ENCODE peak calls at places on chromosomes 11 and 22, in seven cellular contexts. F is HCT116, Z is upper lobe of left lung, D is stomach, V is endothelial cell of umbilical vein, L is SK-N-SH, W is H1. K is an unnamed sample.

GRCh38 chr11:66749091-66749490 is 20.1 kb upstream of the SPTBN2 start:
- DNase-seq in F (no peak), Z (no peak), D (no peak), V (no peak), L (no peak), W (no peak), K (no peak)

GRCh38 chr11:96155627-96156378 is 187.2 kb downstream of the MAML2 start:
- DNase-seq in F (peak), Z (peak), D (peak), V (peak), L (peak), W (no peak), K (peak)

GRCh38 chr11:126415128-126415527 is 59.6 kb downstream of the ST3GAL4 start:
- DNase-seq in F (no peak), Z (no peak), D (peak), V (no peak), L (no peak), W (no peak), K (no peak)

GRCh38 chr11:101061606-101062005 is 68.0 kb downstream of the PGR start:
- DNase-seq in F (no peak), Z (no peak), D (no peak), V (no peak), L (no peak), W (no peak), K (no peak)

GRCh38 chr22:27045103-27045940 is 387.9 kb downstream of the MIAT start:
- DNase-seq in F (no peak), Z (no peak), D (no peak), V (peak), L (no peak), W (no peak), K (no peak)

GRCh38 chr11:79438631-79439429 is 2.0 kb downstream of the TENM4 start:
- DNase-seq in F (no peak), Z (peak), D (no peak), V (no peak), L (peak), W (no peak), K (no peak)

GRCh38 chr22:46392137-46392844 is 56.8 kb downstream of the TRMU start:
- DNase-seq in F (no peak), Z (no peak), D (no peak), V (no peak), L (no peak), W (no peak), K (no peak)

GRCh38 chr11:93935826-93936225 is 85.3 kb upstream of the HEPHL1 start:
- DNase-seq in F (no peak), Z (no peak), D (no peak), V (no peak), L (no peak), W (no peak), K (no peak)

GRCh38 chr22:38163844-38164577 is 17.6 kb downstream of the PLA2G6 start:
- DNase-seq in F (no peak), Z (no peak), D (no peak), V (no peak), L (peak), W (no peak), K (no peak)

GRCh38 chr11:77191823-77192495 is 63.9 kb downstream of the MYO7A start:
- DNase-seq in F (peak), Z (peak), D (peak), V (no peak), L (peak), W (peak), K (no peak)

GRCh38 chr11:102006835-102007566 is 40.2 kb upstream of the CFAP300 start:
- DNase-seq in F (no peak), Z (no peak), D (peak), V (no peak), L (no peak), W (no peak), K (no peak)

GRCh38 chr22:31947296-31947695 is 3.0 kb downstream of the YWHAH start:
- DNase-seq in F (no peak), Z (no peak), D (no peak), V (peak), L (no peak), W (no peak), K (no peak)

GRCh38 chr11:125431481-125431880 is 64.6 kb downstream of the FEZ1 start:
- DNase-seq in F (no peak), Z (no peak), D (no peak), V (no peak), L (no peak), W (no peak), K (no peak)

GRCh38 chr22:39955675-39956074 is 4.5 kb upstream of the TMA7B start:
- DNase-seq in F (no peak), Z (no peak), D (no peak), V (no peak), L (no peak), W (no peak), K (no peak)

GRCh38 chr11:10648896-10649295 is 44.7 kb downstream of the IRAG1 start:
- DNase-seq in F (no peak), Z (no peak), D (no peak), V (no peak), L (no peak), W (no peak), K (no peak)

GRCh38 chr11:96242191-96242845 is 100.7 kb downstream of the MAML2 start:
- DNase-seq in F (no peak), Z (no peak), D (no peak), V (no peak), L (no peak), W (no peak), K (no peak)

GRCh38 chr22:24145446-24146189 is 35.7 kb upstream of the SUSD2 start:
- DNase-seq in F (no peak), Z (no peak), D (no peak), V (peak), L (no peak), W (no peak), K (no peak)

GRCh38 chr11:27171391-27171790 is 130.8 kb downstream of the BBOX1 start:
- DNase-seq in F (no peak), Z (no peak), D (no peak), V (no peak), L (no peak), W (no peak), K (no peak)

GRCh38 chr11:11229691-11230090 is 123.4 kb downstream of the CSNK2A3 start:
- DNase-seq in F (no peak), Z (no peak), D (no peak), V (no peak), L (no peak), W (no peak), K (no peak)

GRCh38 chr22:44286673-44287072 is 26.1 kb downstream of the SHISAL1 start:
- DNase-seq in F (no peak), Z (no peak), D (no peak), V (no peak), L (no peak), W (no peak), K (no peak)

GRCh38 chr22:28373841-28374240 is 305.8 kb downstream of the TTC28 start:
- DNase-seq in F (no peak), Z (no peak), D (no peak), V (peak), L (no peak), W (no peak), K (no peak)

GRCh38 chr11:26936109-26936508 is 57.8 kb upstream of the FIBIN start:
- DNase-seq in F (no peak), Z (no peak), D (no peak), V (no peak), L (no peak), W (no peak), K (no peak)

GRCh38 chr11:9914064-9914463 is 250.2 kb downstream of the SWAP70 start:
- DNase-seq in F (no peak), Z (no peak), D (no peak), V (no peak), L (no peak), W (no peak), K (no peak)

GRCh38 chr22:24681236-24681635 is 78.2 kb downstream of the GGT1 start:
- DNase-seq in F (no peak), Z (no peak), D (no peak), V (no peak), L (no peak), W (no peak), K (no peak)

GRCh38 chr11:86923993-86924766 is 31.0 kb downstream of the FZD4 start:
- DNase-seq in F (no peak), Z (no peak), D (no peak), V (no peak), L (no peak), W (peak), K (no peak)

GRCh38 chr11:117706322-117706814 is 90.6 kb downstream of the DSCAML1 start:
- DNase-seq in F (no peak), Z (peak), D (no peak), V (no peak), L (no peak), W (no peak), K (no peak)

GRCh38 chr11:66510990-66511339 is 530 bp downstream of the BBS1 start:
- DNase-seq in F (no peak), Z (no peak), D (no peak), V (no peak), L (no peak), W (no peak), K (no peak)

GRCh38 chr22:42269407-42270177 is 861 bp downstream of the TCF20 start:
- DNase-seq in F (peak), Z (peak), D (peak), V (peak), L (peak), W (no peak), K (peak)

GRCh38 chr22:27377501-27377900 is 424.1 kb downstream of the MN1 start:
- DNase-seq in F (no peak), Z (no peak), D (peak), V (no peak), L (no peak), W (no peak), K (no peak)

GRCh38 chr22:24146190-24146616 is 35.1 kb upstream of the SUSD2 start:
- DNase-seq in F (no peak), Z (no peak), D (peak), V (no peak), L (peak), W (no peak), K (peak)

GRCh38 chr22:42368379-42369249 is 63.6 kb downstream of the NFAM1 start:
- DNase-seq in F (no peak), Z (no peak), D (no peak), V (no peak), L (no peak), W (no peak), K (peak)

DNA sequence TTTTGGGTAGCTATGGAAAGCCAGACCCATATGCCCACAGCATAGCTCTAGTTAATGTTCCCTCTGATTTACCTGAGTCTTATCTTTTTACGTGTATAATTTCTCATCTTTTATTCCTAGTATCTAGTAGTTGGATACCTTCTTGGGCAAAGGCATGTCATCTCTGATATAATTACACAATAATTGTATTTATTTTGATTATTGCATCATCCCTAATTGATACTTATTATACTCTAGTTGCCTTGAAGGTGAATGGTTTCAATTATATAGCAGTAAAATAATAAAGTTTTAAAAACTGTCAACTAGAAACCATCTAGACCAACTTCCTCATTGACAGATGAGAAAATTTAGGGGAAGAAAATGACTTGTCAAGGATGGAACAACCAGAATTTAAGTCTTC is 347.3 kb downstream of the SOX6 start:
- DNase-seq in F (no peak), Z (no peak), D (no peak), V (no peak), L (no peak), W (no peak), K (no peak)
- TF ChIP-seq POLR2AphosphoS5 in F (no peak), Z (no peak), D (no peak), V (no peak), L (no peak), W (no peak), K (no peak)

DNA sequence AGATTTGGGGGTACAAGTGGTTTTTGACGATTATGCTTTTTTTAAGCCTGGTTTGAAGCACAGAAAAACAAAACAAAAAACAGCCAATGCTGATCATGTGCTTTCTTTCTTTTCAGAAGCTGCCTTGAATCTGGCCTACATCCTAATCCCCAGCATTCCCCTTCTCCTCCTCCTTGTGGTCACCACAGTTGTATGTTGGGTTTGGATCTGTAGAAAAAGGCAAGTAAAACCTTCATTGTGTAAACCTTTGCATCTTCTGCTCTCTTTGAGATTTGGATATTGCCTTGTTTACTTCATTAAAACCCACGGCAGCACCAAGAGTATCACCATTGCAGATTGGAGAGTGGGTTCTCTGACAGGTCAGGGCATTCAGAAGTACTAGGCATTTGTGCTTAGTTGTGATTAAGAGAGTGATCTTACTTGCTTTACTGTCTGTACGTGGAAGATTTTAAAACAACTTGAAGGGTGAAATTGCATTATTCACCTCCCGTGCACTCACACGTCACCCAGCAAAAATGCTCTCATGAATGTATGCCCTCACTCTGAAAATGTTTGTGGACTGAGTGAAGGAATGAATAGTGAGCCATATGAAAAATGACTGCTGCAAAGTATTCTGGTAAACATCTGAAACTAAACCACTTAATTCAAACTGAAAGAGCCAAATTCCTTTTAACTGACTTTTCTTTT is 17.0 kb downstream of the LAYN start:
- DNase-seq in F (no peak), Z (no peak), D (no peak), V (no peak), L (no peak), W (no peak), K (no peak)
- TF ChIP-seq CTCF in F (no peak), Z (no peak), D (no peak), V (no peak), L (peak), W (no peak), K (no peak)

DNA sequence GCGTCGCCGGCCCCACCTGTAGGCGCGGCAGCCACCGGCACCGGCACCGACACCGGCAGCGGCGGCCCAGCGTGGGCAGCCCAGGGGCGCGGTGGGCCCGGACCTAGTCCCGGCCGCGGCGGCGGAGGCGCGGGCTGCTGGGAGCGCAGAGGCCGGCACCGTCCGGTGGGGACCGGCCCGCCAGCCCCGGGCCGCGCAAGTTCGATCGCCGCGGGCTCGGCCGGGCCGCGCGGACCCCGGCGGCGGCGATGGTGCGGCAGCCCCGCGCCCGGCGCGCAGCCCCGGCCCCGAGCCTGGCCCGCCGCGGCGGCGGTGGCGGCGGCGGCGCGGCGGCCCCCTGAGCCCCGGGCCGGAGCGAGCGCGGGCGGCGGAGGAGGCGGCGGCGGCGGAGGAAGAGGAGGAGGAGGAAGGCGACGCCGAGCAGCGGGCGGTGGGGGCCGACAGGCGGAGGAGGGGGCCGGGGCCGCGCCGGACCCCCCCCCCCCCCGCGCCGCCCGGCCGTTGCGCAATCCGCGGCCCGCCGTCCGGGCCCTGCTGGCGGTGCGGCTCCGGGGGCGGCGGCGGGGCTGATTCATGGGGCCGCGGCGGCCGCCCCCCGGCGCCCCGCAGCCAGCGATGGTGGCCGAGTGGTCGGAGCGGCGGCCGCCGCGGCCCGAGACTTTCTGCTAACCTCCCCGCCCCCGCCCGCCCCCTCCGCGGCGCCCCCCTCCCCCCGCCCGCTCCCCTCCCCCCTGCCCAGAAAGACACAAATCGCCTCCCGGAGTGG is 1251.9 kb downstream of the BRD1 start:
- DNase-seq in F (no peak), Z (no peak), D (no peak), V (no peak), L (peak), W (no peak), K (no peak)
- H3K4me3 ChIP-seq in F (no peak), Z (peak), D (peak), V (no peak), L (no peak), W (no peak), K (no peak)

DNA sequence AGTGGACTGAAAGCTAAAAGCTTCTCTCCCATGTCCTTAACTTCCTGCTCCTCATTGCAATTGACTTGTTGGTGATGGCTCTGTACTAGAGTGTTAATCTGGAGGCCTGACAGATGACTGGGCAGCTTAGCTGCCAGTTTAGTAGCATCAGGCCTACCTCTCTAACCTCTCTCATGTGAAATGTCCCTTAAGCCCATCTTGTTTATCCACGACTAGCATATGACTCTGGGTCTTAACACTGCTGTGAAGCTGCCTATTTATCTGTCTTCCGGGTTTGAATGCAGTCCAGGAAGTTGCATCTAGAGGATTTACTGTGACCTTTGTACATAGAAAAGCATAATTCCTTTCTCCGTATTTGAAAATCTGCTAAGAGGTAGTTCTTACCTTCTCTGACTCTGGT is 85.3 kb upstream of the HORMAD2 start:
- DNase-seq in F (no peak), Z (no peak), D (no peak), V (peak), L (no peak), W (no peak), K (no peak)
- TF ChIP-seq POLR2AphosphoS5 in F (no peak), Z (no peak), D (peak), V (no peak), L (no peak), W (no peak), K (no peak)

DNA sequence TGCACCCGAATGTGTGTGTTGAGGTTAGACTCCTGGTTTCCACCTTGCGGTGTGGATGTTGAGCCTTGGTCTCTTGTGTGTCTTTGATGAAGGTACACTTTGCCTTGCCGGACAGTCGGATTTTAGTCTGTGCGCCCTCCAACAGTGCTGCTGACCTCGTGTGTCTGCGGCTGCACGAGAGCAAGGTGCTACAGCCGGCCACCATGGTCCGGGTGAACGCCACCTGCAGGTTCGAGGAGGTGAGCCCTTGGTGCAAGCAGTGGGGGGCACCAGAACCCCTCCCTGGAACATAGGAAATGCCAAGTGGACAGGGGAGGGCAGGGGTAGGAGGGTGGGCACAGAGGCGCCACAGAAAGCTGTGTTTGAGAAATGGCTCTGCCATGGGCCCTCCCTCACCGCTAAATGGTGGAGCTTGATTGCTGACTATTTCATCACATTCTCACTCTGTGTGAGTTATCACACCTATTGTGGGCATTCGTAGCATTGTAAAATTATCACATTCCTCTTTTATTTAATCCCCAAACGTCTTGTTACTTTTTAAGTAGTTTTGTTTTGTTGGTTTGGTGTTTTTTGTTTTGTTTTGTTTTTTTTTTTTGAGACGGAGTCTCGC is 26.4 kb upstream of the PANX2 start:
- DNase-seq in F (no peak), Z (no peak), D (no peak), V (no peak), L (no peak), W (no peak), K (no peak)
- TF ChIP-seq CTCF in F (no peak), Z (no peak), D (no peak), V (no peak), L (no peak), W (peak), K (no peak)

GRCh38 chr11:84319853-84320252 is 1033.7 kb upstream of the CCDC90B start:
- DNase-seq in F (no peak), Z (no peak), D (no peak), V (no peak), L (peak), W (no peak), K (no peak)

GRCh38 chr11:84316866-84317560 is 1030.8 kb upstream of the CCDC90B start:
- DNase-seq in F (no peak), Z (peak), D (no peak), V (no peak), L (no peak), W (no peak), K (no peak)

GRCh38 chr11:84310261-84310660 is 1024.1 kb upstream of the CCDC90B start:
- DNase-seq in F (no peak), Z (no peak), D (no peak), V (no peak), L (no peak), W (no peak), K (no peak)

DNA sequence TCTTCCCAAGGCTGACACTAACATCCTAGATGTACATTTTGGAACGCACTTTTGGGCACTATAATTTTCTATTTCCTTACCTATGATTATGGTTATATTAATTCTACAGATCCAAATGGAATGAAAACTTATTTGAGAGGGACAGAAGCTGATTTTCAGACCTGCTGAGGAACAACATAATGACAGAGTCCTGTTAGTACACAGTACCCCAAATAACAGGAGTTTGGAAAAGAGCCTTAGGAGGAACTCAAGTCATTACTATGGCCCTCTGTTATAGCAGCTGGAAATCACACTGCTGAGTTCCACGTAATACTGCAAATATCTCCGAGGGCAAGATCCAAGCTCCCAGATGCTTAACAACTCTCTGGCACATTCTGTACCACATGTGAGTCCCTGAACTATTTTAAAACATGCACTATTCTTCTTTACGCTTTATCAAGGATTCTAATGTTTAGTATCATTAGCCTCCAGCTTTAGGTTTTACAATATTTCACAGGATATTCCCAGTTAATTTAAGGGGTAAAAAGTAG is 1027.7 kb upstream of the CCDC90B start:
- DNase-seq in F (no peak), Z (no peak), D (no peak), V (no peak), L (no peak), W (no peak), K (no peak)
- H3K4me3 ChIP-seq in F (no peak), Z (no peak), D (no peak), V (no peak), L (no peak), W (no peak), K (no peak)

K was measured in spleen.